ENCODE peak calls at places on chromosome 12, in seven cellular contexts. O, Y, A, T, I, M and N are unnamed samples. For H3K4me1, the result is how much of the 10 kb centered on the place peaks cover.

GRCh38 chr12:104682790-104683279 is 226.1 kb downstream of the CHST11 start:
- DNase-seq in M (no peak), A (no peak), T (no peak), O (no peak), I (no peak), Y (peak), N (no peak)

GRCh38 chr12:9669534-9669933 is at the start of gene CLEC2D:
- DNase-seq in T (no peak), A (no peak), O (no peak), Y (no peak), I (no peak), M (no peak), N (no peak)

GRCh38 chr12:93766802-93767523 is 89.8 kb downstream of the CRADD start:
- DNase-seq in O (peak), T (peak), M (peak), Y (peak), A (no peak), I (peak), N (no peak)

GRCh38 chr12:56688129-56688845 is at the start of gene PTGES3:
- DNase-seq in M (peak), A (peak), I (peak), O (peak), T (peak), Y (peak), N (peak)

GRCh38 chr12:110355080-110355479 is 48.4 kb downstream of the ANAPC7 start:
- DNase-seq in I (no peak), A (no peak), Y (peak), M (peak), T (no peak), O (no peak), N (no peak)

GRCh38 chr12:16238661-16239060 is 38.8 kb downstream of the SLC15A5 start:
- DNase-seq in Y (no peak), M (no peak), A (no peak), I (no peak), O (no peak), T (peak), N (no peak)

GRCh38 chr12:109621864-109622485 is 48.4 kb downstream of the MVK start:
- DNase-seq in T (no peak), A (no peak), I (no peak), O (no peak), M (no peak), Y (no peak), N (no peak)

GRCh38 chr12:98948566-98948965 is 303.5 kb downstream of the APAF1 start:
- DNase-seq in Y (no peak), M (no peak), I (no peak), O (no peak), A (no peak), T (no peak), N (no peak)

GRCh38 chr12:25839470-25839869 is 119.0 kb upstream of the RASSF8 start:
- DNase-seq in O (no peak), Y (no peak), A (no peak), I (no peak), M (peak), T (peak), N (no peak)

GRCh38 chr12:130162771-130163460 is 652 bp downstream of the FZD10 start:
- DNase-seq in A (no peak), I (no peak), Y (no peak), M (no peak), O (no peak), T (peak), N (peak)

GRCh38 chr12:6927999-6928702 is 392 bp downstream of the ATN1 start:
- DNase-seq in O (no peak), Y (no peak), M (no peak), T (no peak), I (no peak), A (no peak), N (no peak)

GRCh38 chr12:57549909-57550627 is at the start of gene KIF5A:
- DNase-seq in M (no peak), T (no peak), Y (no peak), A (peak), I (no peak), O (no peak), N (no peak)

GRCh38 chr12:21615441-21615840 is 10.8 kb upstream of the GYS2 start:
- DNase-seq in M (no peak), T (peak), Y (no peak), A (no peak), O (no peak), I (no peak), N (no peak)

GRCh38 chr12:65824314-65824563 is at the start of gene HMGA2:
- DNase-seq in M (peak), O (peak), A (no peak), T (no peak), Y (no peak), I (no peak), N (no peak)

GRCh38 chr12:111407371-111408115 is 1.8 kb downstream of the SH2B3 start:
- DNase-seq in A (no peak), O (no peak), I (no peak), M (no peak), Y (no peak), T (no peak), N (no peak)
- H3K4me1 ChIP-seq in A (half or more), O (under half), I (half or more), M (half or more), Y (under half), T (under half), N (half or more)

DNA sequence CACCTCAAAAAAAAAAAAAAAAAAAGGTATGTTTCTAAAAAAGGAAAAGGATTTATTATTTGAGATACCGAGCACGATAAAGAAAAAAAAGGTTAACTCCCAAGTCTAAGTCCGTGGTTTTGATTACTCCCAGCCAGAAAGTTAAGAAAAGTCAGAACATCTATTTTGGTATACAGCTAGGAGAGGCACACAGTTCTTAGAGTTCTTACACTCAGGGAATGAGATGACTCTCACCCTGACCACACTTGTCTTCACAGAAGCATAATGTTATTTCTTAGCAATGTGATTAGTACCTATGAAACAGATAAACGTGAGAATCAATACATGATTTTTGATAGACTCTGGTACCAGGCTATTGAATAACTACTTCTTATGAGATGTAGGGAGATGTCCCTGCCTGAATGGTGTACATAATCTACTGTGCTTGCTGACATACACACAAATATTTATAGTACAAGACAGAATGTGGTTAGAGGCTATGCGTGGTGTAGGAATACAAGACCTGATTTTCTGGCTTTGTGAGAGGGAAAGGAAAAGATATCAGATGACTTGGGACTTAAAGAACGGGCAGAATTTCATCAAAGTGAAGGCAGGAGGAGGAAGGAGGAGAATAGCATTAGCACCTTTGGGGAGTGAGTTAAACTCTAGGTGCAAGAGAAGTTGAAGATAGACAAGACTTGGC is 31.6 kb downstream of the LIMA1 start:
- DNase-seq in M (peak), Y (no peak), T (no peak), I (no peak), A (no peak), O (no peak), N (no peak)
- H3K4me1 ChIP-seq in M (under half), Y (half or more), T (under half), I (under half), A (under half), O (under half), N (under half)

GRCh38 chr12:69872804-69873203 is 47.8 kb downstream of the MYRFL start:
- DNase-seq in M (no peak), I (no peak), O (no peak), T (peak), A (no peak), Y (no peak), N (no peak)

GRCh38 chr12:69866698-69867097 is 41.7 kb downstream of the MYRFL start:
- DNase-seq in T (no peak), O (no peak), M (no peak), Y (no peak), A (no peak), I (no peak), N (no peak)

GRCh38 chr12:69874606-69875005 is 49.6 kb downstream of the MYRFL start:
- DNase-seq in T (no peak), M (no peak), A (no peak), Y (no peak), I (no peak), O (no peak), N (no peak)

GRCh38 chr12:69873429-69873828 is 48.4 kb downstream of the MYRFL start:
- DNase-seq in M (peak), O (no peak), T (peak), Y (no peak), A (no peak), I (no peak), N (no peak)

DNA sequence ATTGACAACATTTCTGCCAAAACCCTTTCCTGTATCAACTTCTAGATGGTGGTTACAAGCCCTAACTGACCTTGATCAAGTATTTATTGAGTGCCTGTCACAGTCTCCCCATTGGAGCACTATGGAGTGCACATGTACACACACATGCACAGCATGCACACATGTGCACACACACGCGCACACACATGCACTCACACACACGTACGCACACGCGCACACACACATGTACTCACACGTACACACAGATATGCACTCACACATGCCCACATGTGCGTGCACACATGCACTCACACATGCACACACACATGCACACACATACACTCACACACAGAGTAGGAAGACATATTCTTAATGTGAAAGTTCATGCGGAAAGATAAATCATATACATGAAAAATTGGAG is 43.7 kb downstream of the MYRFL start:
- DNase-seq in Y (no peak), I (no peak), O (no peak), M (no peak), A (no peak), T (no peak), N (no peak)
- H3K4me1 ChIP-seq in Y (under half), I (under half), O (under half), M (under half), A (under half), T (under half), N (under half)

GRCh38 chr12:68647507-68647906 is 36.8 kb downstream of the RAP1B start:
- DNase-seq in I (no peak), Y (no peak), A (no peak), M (no peak), T (no peak), O (no peak), N (no peak)

GRCh38 chr12:68646484-68646883 is 35.8 kb downstream of the RAP1B start:
- DNase-seq in A (no peak), I (no peak), T (no peak), M (no peak), O (no peak), Y (no peak), N (no peak)

DNA sequence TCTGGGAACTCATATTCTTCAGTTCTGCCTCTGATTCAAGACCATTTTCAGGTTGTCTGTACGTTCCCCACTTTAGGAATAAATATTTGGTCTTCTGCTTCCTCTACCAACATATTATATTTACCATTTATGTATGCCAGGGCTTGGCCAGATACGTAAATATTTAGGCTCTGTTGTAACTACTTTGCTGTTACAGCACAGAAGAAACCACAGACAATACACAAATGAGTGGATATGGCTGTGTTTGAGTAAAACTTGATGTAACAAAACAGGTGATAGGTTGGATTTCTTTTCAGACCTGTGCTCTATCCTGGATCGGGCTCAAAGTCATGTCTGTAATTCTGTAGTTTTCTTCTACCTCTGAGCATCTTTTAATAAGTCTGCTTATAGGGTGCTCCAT is 37.5 kb downstream of the RAP1B start:
- DNase-seq in T (no peak), M (no peak), O (no peak), I (no peak), Y (no peak), A (no peak), N (no peak)
- H3K4me1 ChIP-seq in T (under half), M (under half), O (under half), I (under half), Y (under half), A (under half), N (under half)

GRCh38 chr12:52122904-52123303 is 43.4 kb downstream of the SMIM41 start:
- DNase-seq in A (no peak), T (no peak), Y (no peak), O (no peak), I (no peak), M (no peak), N (peak)
- H3K4me1 ChIP-seq in A (under half), T (under half), Y (under half), O (under half), I (under half), M (under half), N (under half)

DNA sequence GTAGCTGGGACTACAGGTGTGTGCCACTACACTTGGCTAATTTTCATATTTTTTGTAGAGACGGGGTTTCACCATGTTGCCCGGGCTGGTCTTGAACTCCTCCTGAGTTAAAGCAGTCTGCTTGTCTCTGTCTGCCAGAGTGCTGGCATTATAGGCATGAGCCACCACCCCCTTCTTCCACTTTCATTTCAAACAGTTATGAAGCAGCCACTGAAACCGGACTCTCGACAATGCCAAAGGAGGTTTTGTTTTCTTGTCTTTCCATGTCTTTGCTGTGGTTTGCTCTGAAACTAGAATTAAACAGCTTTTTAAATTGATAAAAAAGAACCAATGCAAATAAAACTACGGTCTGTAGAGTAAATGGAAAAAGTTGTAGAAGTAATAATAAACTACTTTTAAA is 30.4 kb downstream of the RAP1B start:
- DNase-seq in O (no peak), I (no peak), M (no peak), A (no peak), T (no peak), Y (peak), N (no peak)
- H3K4me1 ChIP-seq in O (under half), I (under half), M (under half), A (under half), T (under half), Y (under half), N (under half)

GRCh38 chr12:124620606-124621295 is 53.3 kb upstream of the NCOR2 start:
- DNase-seq in T (peak), I (no peak), A (no peak), Y (no peak), M (peak), O (no peak), N (no peak)
- H3K4me1 ChIP-seq in T (under half), I (under half), A (under half), Y (under half), M (under half), O (under half), N (under half)

GRCh38 chr12:646303-647038 is 16.8 kb downstream of the NINJ2 start:
- DNase-seq in A (peak), O (peak), M (no peak), Y (no peak), T (peak), I (peak), N (peak)

GRCh38 chr12:644293-644639 is 19.0 kb downstream of the NINJ2 start:
- DNase-seq in A (no peak), O (no peak), Y (no peak), M (no peak), T (no peak), I (no peak), N (no peak)

GRCh38 chr12:647039-647712 is 16.1 kb downstream of the NINJ2 start:
- DNase-seq in M (no peak), Y (no peak), T (no peak), I (no peak), O (no peak), A (no peak), N (no peak)

GRCh38 chr12:644818-645552 is 18.3 kb downstream of the NINJ2 start:
- DNase-seq in A (no peak), O (no peak), Y (no peak), M (peak), I (no peak), T (peak), N (no peak)

GRCh38 chr12:645563-646071 is 17.6 kb downstream of the NINJ2 start:
- DNase-seq in O (no peak), M (peak), Y (peak), A (no peak), T (peak), I (no peak), N (peak)
- H3K4me1 ChIP-seq in O (under half), M (under half), Y (under half), A (under half), T (under half), I (under half), N (under half)